ENCODE peak calls at places on chromosomes 13 and 19, in eight cellular contexts. S, R, G, W, M, J, L and F are unnamed samples.

GRCh38 chr13:37621811-37622361 is 23.3 kb upstream of the POSTN start:
- DNase-seq in L (no peak), J (no peak), G (no peak), R (peak), S (peak), W (no peak), M (no peak), F (no peak)

GRCh38 chr19:45972081-45972943 is 1.4 kb downstream of the NOVA2 start:
- DNase-seq in M (no peak), W (no peak), G (no peak), J (no peak), L (no peak), S (no peak), R (no peak), F (no peak)

GRCh38 chr13:75704942-75705320 is 68.8 kb downstream of the LMO7 start:
- DNase-seq in W (no peak), G (no peak), M (no peak), R (peak), J (no peak), L (peak), S (no peak), F (no peak)

GRCh38 chr19:51143486-51143885 is 1.4 kb downstream of the SIGLEC7 start:
- DNase-seq in R (no peak), W (no peak), G (no peak), M (no peak), S (no peak), J (no peak), L (no peak), F (no peak)

GRCh38 chr19:11365557-11366117 is 8.8 kb upstream of the SWSAP1 start:
- DNase-seq in J (no peak), S (no peak), G (no peak), R (no peak), M (no peak), W (no peak), L (no peak), F (no peak)

GRCh38 chr19:16946951-16947940 is 58.4 kb downstream of the F2RL3 start:
- DNase-seq in M (peak), G (no peak), L (no peak), W (no peak), R (no peak), J (no peak), S (no peak), F (no peak)

GRCh38 chr13:25860862-25861261 is 191.0 kb downstream of the SHISA2 start:
- DNase-seq in G (no peak), L (no peak), R (no peak), J (no peak), W (peak), M (no peak), S (no peak), F (no peak)

GRCh38 chr13:61128850-61129645 is 286.6 kb downstream of the PCDH20 start:
- DNase-seq in G (no peak), J (no peak), L (no peak), W (peak), M (no peak), R (no peak), S (no peak), F (no peak)

GRCh38 chr19:366951-367350 is 22.4 kb upstream of the MIER2 start:
- DNase-seq in S (no peak), R (no peak), L (no peak), W (no peak), M (no peak), J (no peak), G (no peak), F (no peak)

GRCh38 chr13:51793570-51794273 is 10.2 kb downstream of the DHRS12 start:
- DNase-seq in L (no peak), G (no peak), R (peak), S (no peak), W (peak), J (no peak), M (no peak), F (no peak)

GRCh38 chr13:50136678-50137077 is 121.4 kb downstream of the KCNRG start:
- DNase-seq in J (no peak), L (no peak), M (no peak), R (no peak), S (no peak), G (no peak), W (no peak), F (no peak)

GRCh38 chr19:29372921-29373797 is 152.6 kb upstream of the VSTM2B start:
- DNase-seq in W (no peak), G (no peak), L (peak), S (no peak), R (no peak), M (peak), J (no peak), F (peak)

GRCh38 chr19:8505680-8506401 is 3.4 kb upstream of the PRAM1 start:
- DNase-seq in J (peak), G (peak), M (peak), S (peak), R (peak), W (no peak), L (peak), F (peak)

GRCh38 chr13:73059460-73060250 is 850 bp downstream of the KLF5 start:
- DNase-seq in S (peak), L (peak), M (peak), R (peak), J (peak), W (no peak), G (peak), F (peak)

GRCh38 chr13:21987793-21988192 is 316.9 kb downstream of the FGF9 start:
- DNase-seq in M (no peak), R (no peak), W (no peak), S (no peak), J (no peak), G (no peak), L (no peak), F (no peak)

GRCh38 chr19:42284066-42284501 is 15.0 kb downstream of the CIC start:
- DNase-seq in G (peak), L (peak), S (peak), M (peak), W (no peak), J (peak), R (peak), F (peak)

GRCh38 chr19:35903550-35904179 is 1.3 kb downstream of the HCST start:
- DNase-seq in W (no peak), R (peak), S (peak), G (peak), J (peak), M (peak), L (peak), F (no peak)

GRCh38 chr13:43232144-43232840 is 208.9 kb downstream of the DNAJC15 start:
- DNase-seq in J (no peak), L (no peak), M (no peak), G (no peak), S (no peak), R (no peak), W (no peak), F (no peak)

GRCh38 chr19:47507924-47508553 is 6.8 kb downstream of the NAPA start:
- DNase-seq in J (no peak), R (peak), M (no peak), L (no peak), W (no peak), S (no peak), G (no peak), F (no peak)
- TF ChIP-seq CTCF in J (no peak), R (no peak), M (no peak), L (no peak), W (no peak), S (peak), G (no peak), F (no peak)

GRCh38 chr13:106033634-106034033 is 501.8 kb downstream of the EFNB2 start:
- DNase-seq in S (no peak), J (no peak), G (no peak), R (peak), W (no peak), L (no peak), M (no peak), F (no peak)
- TF ChIP-seq CTCF in S (no peak), J (peak), G (peak), R (no peak), W (peak), L (no peak), M (no peak), F (peak)

DNA sequence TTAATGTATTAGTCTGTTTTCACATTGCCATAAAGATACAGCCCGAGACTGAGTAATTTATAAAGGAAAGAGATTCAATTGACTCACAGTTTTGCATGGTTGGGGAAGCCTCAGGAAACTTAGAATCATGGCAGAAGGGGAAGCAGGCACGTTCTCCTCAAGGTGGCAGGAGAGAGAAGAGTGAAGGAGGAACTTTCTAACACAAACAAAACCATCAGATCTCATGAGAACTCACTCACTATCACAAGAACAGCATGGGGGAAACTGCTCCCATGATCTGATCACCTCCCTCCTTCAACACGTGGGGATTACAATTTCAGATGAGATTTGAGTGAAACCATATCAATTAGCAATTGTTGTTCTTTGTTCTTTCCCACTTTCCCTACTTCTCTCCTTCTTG is 689.0 kb upstream of the SLITRK1 start:
- DNase-seq in J (no peak), R (no peak), W (no peak), M (no peak), S (no peak), G (no peak), L (no peak), F (no peak)
- TF ChIP-seq CTCF in J (no peak), R (no peak), W (no peak), M (no peak), S (no peak), G (no peak), L (no peak), F (no peak)

GRCh38 chr13:33722216-33722900 is 95.6 kb upstream of the RFC3 start:
- DNase-seq in L (no peak), M (peak), S (no peak), J (no peak), G (no peak), W (no peak), R (no peak), F (no peak)

GRCh38 chr13:33723365-33723764 is 94.6 kb upstream of the RFC3 start:
- DNase-seq in L (no peak), G (no peak), J (no peak), W (no peak), M (no peak), S (no peak), R (no peak), F (no peak)

GRCh38 chr13:33721719-33722118 is 96.2 kb upstream of the RFC3 start:
- DNase-seq in M (no peak), R (no peak), G (no peak), W (no peak), S (no peak), L (no peak), J (no peak), F (no peak)

GRCh38 chr13:33725340-33725739 is 92.6 kb upstream of the RFC3 start:
- DNase-seq in G (no peak), R (no peak), W (no peak), M (no peak), L (no peak), S (no peak), J (no peak), F (no peak)

DNA sequence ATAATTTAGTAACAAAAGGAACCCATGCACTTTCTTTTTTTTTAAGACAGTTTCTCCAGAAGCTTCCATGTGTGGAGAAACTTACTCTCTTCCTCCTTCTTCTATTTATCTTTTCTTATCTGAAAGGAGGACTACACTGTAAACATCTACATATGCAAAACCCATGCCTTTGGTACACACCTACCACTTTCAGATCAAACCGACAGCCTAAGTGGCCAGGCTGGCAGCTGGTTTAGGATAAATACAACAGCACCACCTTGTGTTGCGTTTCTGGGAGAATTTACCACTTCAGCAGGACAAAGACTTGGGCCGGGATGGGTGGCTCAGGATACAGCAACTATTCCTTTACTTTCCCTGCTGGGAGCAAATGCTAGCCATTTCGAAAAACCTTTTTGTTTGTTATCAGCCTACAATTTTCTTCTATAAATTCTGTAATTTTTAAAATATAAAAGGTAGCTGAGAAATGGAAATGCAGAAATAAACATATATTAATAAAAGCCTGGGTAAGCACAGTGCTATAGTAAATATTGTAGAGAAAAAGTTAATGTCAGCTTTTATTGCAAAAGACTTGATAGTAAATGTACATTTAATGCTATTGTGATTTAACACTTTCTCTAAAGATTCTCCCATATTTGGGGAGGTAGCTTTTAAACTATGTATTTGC is 94.0 kb upstream of the RFC3 start:
- DNase-seq in M (peak), S (peak), G (peak), J (peak), R (peak), L (peak), W (peak), F (peak)
- TF ChIP-seq CTCF in M (peak), S (peak), G (peak), J (peak), R (peak), L (peak), W (peak), F (peak)

DNA sequence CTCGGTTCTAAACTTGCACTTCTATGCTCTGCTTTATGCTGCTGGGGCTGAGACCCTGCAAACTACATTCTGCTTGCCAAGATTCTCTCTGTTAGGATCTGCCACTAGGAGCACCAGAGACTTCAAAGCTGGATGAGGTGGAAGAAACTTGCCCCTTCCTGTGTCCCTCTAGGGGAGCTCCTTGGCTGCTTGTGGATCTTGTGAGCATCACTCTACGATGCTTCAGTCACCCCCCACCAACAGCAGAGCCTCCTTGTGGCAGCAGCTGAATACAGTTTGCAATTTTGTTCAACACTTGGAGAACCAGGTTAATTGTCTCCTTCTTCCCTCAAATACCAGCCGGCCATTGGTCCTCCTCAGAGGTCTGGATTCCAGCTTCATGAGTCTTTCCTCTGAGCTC is 310.6 kb downstream of the FGF14 start:
- DNase-seq in S (no peak), R (no peak), W (no peak), L (no peak), G (peak), M (no peak), J (no peak), F (no peak)
- TF ChIP-seq CTCF in S (no peak), R (no peak), W (peak), L (no peak), G (peak), M (no peak), J (no peak), F (peak)